ENCODE peak calls at places on chromosomes 12 and 14, in five cellular contexts. R is epithelial cell of esophagus, C is astrocyte of the cerebellum, B is cardiac muscle cell, M is neural progenitor cell. F is an unnamed sample.

GRCh38 chr14:30389901-30390394 is 169.0 kb upstream of the G2E3 start:
- DNase-seq in R (no peak), C (no peak), B (no peak), M (peak; percentile 43), F (no peak)

GRCh38 chr12:130719263-130719892 is 3.3 kb upstream of the RIMBP2 start:
- DNase-seq in R (no peak), C (no peak), B (peak; percentile 37), M (no peak), F (no peak)

GRCh38 chr12:1644523-1645438 is 15.8 kb downstream of the WNT5B start:
- DNase-seq in R (peak; percentile 74), C (peak; percentile 72), B (no peak), M (no peak), F (no peak)

GRCh38 chr14:106622200-106622745 is 1095.9 kb downstream of the TMEM121 start:
- DNase-seq in R (no peak), C (no peak), B (no peak), M (no peak), F (no peak)

GRCh38 chr12:41286426-41286825 is 98.3 kb downstream of the PDZRN4 start:
- DNase-seq in R (peak; percentile 40), C (no peak), B (peak; percentile 34), M (no peak), F (no peak)

GRCh38 chr12:131388164-131388795 is 322.6 kb upstream of the SFSWAP start:
- DNase-seq in R (no peak), C (no peak), B (no peak), M (no peak), F (no peak)

GRCh38 chr12:28035483-28035882 is 63.0 kb upstream of the PTHLH start:
- DNase-seq in R (peak; percentile 89), C (no peak), B (no peak), M (no peak), F (no peak)

GRCh38 chr14:93019970-93020369 is 95.8 kb downstream of the ITPK1 start:
- DNase-seq in R (no peak), C (no peak), B (no peak), M (peak; percentile 38), F (no peak)

GRCh38 chr14:24052656-24053547 is 1.1 kb downstream of the CARMIL3 start:
- DNase-seq in R (peak; percentile 56), C (no peak), B (no peak), M (no peak), F (no peak)

GRCh38 chr12:92719674-92720073 is 16.9 kb downstream of the PLEKHG7 start:
- DNase-seq in R (no peak), C (no peak), B (no peak), M (no peak), F (no peak)

GRCh38 chr14:61866932-61867920 is 105.0 kb downstream of the SNAPC1 start:
- DNase-seq in R (peak; percentile 45), C (no peak), B (no peak), M (no peak), F (no peak)

GRCh38 chr12:92762773-92763172 is 60.0 kb downstream of the PLEKHG7 start:
- DNase-seq in R (peak; percentile 71), C (no peak), B (no peak), M (no peak), F (no peak)

GRCh38 chr14:77026166-77026929 is 2.2 kb downstream of the IRF2BPL start:
- DNase-seq in R (peak; percentile 48), C (no peak), B (peak; percentile 39), M (peak; percentile 52), F (no peak)

GRCh38 chr12:104566244-104566993 is 109.7 kb downstream of the CHST11 start:
- DNase-seq in R (no peak), C (no peak), B (no peak), M (no peak), F (no peak)

GRCh38 chr12:53048033-53048779 is 1.7 kb upstream of the TNS2 start:
- DNase-seq in R (peak; percentile 19), C (no peak), B (no peak), M (peak; percentile 49), F (no peak)

GRCh38 chr12:113684053-113684907 is 212.6 kb upstream of the LHX5 start:
- DNase-seq in R (no peak), C (no peak), B (no peak), M (peak; percentile 73), F (no peak)

GRCh38 chr14:66530526-66530925 is 22.6 kb downstream of the GPHN start:
- DNase-seq in R (peak; percentile 74), C (no peak), B (no peak), M (no peak), F (no peak)

GRCh38 chr14:76868453-76869170 is 42.4 kb downstream of the LRRC74A start:
- DNase-seq in R (no peak), C (no peak), B (no peak), M (no peak), F (no peak)

GRCh38 chr12:3305904-3306619 is 184.9 kb upstream of the PRMT8 start:
- DNase-seq in R (no peak), C (no peak), B (no peak), M (no peak), F (no peak)

GRCh38 chr14:102027951-102028350 is 58.9 kb downstream of the HSP90AA1 start:
- DNase-seq in R (no peak), C (no peak), B (no peak), M (no peak), F (no peak)

GRCh38 chr14:22835505-22835904 is 880 bp upstream of the MMP14 start:
- DNase-seq in R (no peak), C (no peak), B (no peak), M (no peak), F (no peak)

GRCh38 chr12:5172886-5173285 is 129.2 kb downstream of the KCNA5 start:
- DNase-seq in R (no peak), C (no peak), B (no peak), M (no peak), F (no peak)

GRCh38 chr12:68240079-68240478 is 13.3 kb downstream of the IL22 start:
- DNase-seq in R (peak; percentile 71), C (no peak), B (no peak), M (no peak), F (peak; percentile 65)

GRCh38 chr14:72754949-72755348 is 139.0 kb downstream of the DPF3 start:
- DNase-seq in R (no peak), C (no peak), B (no peak), M (no peak), F (no peak)

GRCh38 chr12:87086118-87086891 is 830.1 kb upstream of the MGAT4C start:
- DNase-seq in R (peak; percentile 65), C (no peak), B (no peak), M (no peak), F (no peak)

GRCh38 chr12:22283006-22283506 is 51.5 kb downstream of the ST8SIA1 start:
- DNase-seq in R (peak; percentile 57), C (peak; percentile 89), B (no peak), M (no peak), F (peak; percentile 55)

GRCh38 chr12:56206373-56207166 is 15.2 kb downstream of the RNF41 start:
- DNase-seq in R (peak; percentile 63), C (peak; percentile 19), B (peak; percentile 67), M (peak; percentile 69), F (no peak)
- H3K4me3 ChIP-seq in R (no peak overlapping the region), C (no peak overlapping the region), B (no peak overlapping the region), M (no peak overlapping the region), F (no peak overlapping the region)

GRCh38 chr12:32922546-32923297 is 26.1 kb upstream of the PKP2 start:
- DNase-seq in R (peak; percentile 71), C (no peak), B (no peak), M (no peak), F (no peak)

GRCh38 chr12:32921397-32921796 is 24.8 kb upstream of the PKP2 start:
- DNase-seq in R (peak; percentile 60), C (no peak), B (no peak), M (no peak), F (no peak)

GRCh38 chr12:32920506-32921085 is 24.0 kb upstream of the PKP2 start:
- DNase-seq in R (peak; percentile 72), C (no peak), B (no peak), M (no peak), F (no peak)

GRCh38 chr12:32917094-32917611 is 20.6 kb upstream of the PKP2 start:
- DNase-seq in R (peak; percentile 71), C (peak; percentile 55), B (no peak), M (no peak), F (no peak)

GRCh38 chr12:32918890-32919791 is 22.6 kb upstream of the PKP2 start:
- DNase-seq in R (peak; percentile 86), C (peak; percentile 91), B (peak; percentile 50), M (peak; percentile 48), F (no peak)
- TF ChIP-seq CTCF in R (peak; percentile 38), C (peak; percentile 68), B (peak; percentile 58), M (peak; percentile 72), F (no peak)

GRCh38 chr14:104137297-104138097 is 890 bp upstream of the KIF26A start:
- DNase-seq in R (peak; percentile 36), C (no peak), B (peak; percentile 87), M (peak; percentile 92), F (no peak)

GRCh38 chr14:104138098-104138890 is at the start of gene KIF26A:
- DNase-seq in R (peak; percentile 6), C (no peak), B (peak; percentile 80), M (peak; percentile 90), F (no peak)

GRCh38 chr14:104139460-104140212 is 1.2 kb downstream of the KIF26A start:
- DNase-seq in R (no peak), C (no peak), B (no peak), M (peak; percentile 92), F (no peak)

GRCh38 chr14:104140213-104140462 is 1.8 kb downstream of the KIF26A start:
- DNase-seq in R (no peak), C (no peak), B (no peak), M (no peak), F (no peak)

DNA sequence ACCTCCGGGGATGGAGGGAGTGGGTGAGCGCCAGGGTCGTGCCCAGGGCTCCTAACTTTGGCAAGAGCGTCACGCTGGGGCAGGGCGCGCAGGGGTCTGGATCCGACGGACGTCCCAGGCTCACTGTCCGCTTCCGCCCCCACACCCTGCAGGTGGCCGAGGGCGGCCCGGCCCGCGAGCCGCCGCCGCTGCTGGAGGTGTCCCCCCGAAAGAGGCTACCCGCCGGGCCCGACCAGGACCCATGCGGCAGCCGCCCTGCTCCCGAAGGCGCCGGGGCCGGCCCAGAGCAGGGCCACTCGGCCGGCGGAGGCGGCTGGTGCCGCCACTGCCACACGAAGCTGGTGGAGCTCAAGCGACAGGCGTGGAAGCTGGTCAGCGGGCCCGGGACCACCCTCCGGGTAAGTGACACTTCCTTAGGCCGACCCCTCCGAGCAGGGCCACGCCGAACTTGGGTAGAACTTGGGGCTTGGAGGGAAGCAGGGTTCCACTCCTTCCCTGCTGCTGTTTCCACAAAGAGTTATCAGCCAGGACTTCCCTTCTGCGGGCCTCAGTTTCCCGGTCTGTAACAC is 588 bp downstream of the KIF26A start:
- DNase-seq in R (peak; percentile 2), C (no peak), B (no peak), M (peak; percentile 47), F (no peak)
- H3K4me3 ChIP-seq in R (no peak overlapping the region), C (no peak overlapping the region), B (peak overlapping the region; percentile 75), M (peak overlapping the region; percentile 59), F (no peak overlapping the region)

DNA sequence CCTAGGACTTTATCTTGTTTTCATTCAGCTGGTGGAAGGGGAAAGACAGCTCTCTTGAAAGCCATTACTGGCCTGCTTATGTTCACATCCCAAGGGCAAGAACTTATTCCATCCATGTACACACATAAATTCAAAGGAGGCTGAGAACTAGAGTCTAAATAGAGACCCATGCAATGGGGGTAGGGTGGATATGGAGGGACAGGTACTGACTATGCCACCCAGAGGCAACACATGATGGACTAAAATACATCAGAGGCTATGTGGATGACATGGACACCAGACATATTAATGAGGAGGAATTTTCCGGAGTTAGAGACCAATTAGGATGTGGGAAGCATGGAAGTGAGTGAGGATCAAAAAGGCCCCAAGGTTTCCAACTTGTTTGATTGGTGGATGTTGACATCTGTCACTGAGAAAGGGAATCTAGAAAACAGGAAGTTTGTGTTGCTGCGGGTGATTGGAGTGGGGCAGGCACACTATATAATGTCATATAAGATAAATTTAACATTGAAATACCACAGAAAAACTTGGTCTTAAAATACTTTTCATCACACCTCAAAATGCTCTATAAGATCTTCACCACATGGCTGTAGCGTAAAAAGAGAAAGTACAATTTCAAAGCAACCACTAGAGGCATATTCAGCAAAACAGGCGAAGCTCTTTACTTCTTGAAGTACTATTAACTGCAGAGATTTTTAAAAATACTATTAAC is 130.4 kb downstream of the GRIP1 start:
- DNase-seq in R (no peak), C (no peak), B (no peak), M (peak; percentile 7), F (no peak)
- TF ChIP-seq CTCF in R (no peak), C (peak; percentile 22), B (peak; percentile 24), M (peak; percentile 46), F (no peak)

F was measured in AG09309.